ENCODE peak calls at places on chromosomes 5 and 9, in four cellular contexts. K is GM13976, A is fibroblast of pulmonary artery, Q is AG04450. X is an unnamed sample.

GRCh38 chr9:117480251-117480650 is 65.4 kb upstream of the ASTN2 start:
- DNase-seq in K (no peak), Q (no peak), A (no peak), X (no peak)

GRCh38 chr9:21070171-21070571 is 7.6 kb downstream of the IFNB1 start:
- DNase-seq in A (peak), K (no peak), Q (peak), X (peak)

GRCh38 chr5:22500521-22500920 is 352.6 kb downstream of the CDH12 start:
- DNase-seq in A (no peak), K (no peak), Q (no peak), X (no peak)

GRCh38 chr9:38249587-38250210 is 142.8 kb upstream of the ALDH1B1 start:
- DNase-seq in K (no peak), A (no peak), Q (no peak), X (no peak)

GRCh38 chr5:756171-756570 is 28.4 kb downstream of the ZDHHC11B start:
- DNase-seq in K (no peak), A (no peak), Q (no peak), X (no peak)

GRCh38 chr5:32562841-32563240 is 22.5 kb upstream of the SUB1 start:
- DNase-seq in A (no peak), Q (no peak), K (no peak), X (no peak)

GRCh38 chr5:149694007-149694406 is 36.1 kb upstream of the PPARGC1B start:
- DNase-seq in K (no peak), A (no peak), Q (no peak), X (no peak)

GRCh38 chr5:669111-669841 is 23.9 kb downstream of the TPPP start:
- DNase-seq in A (peak), Q (no peak), K (peak), X (no peak)

GRCh38 chr9:129458663-129459549 is 162.0 kb downstream of the C9orf50 start:
- DNase-seq in K (no peak), A (no peak), Q (no peak), X (peak)

GRCh38 chr9:112032733-112033132 is 136.1 kb downstream of the UGCG start:
- DNase-seq in K (no peak), Q (no peak), A (no peak), X (peak)

GRCh38 chr5:83553000-83553486 is 81.5 kb downstream of the VCAN start:
- DNase-seq in K (no peak), A (peak), Q (no peak), X (peak)

GRCh38 chr9:117622347-117622746 is 81.9 kb upstream of the TLR4 start:
- DNase-seq in K (no peak), Q (no peak), A (no peak), X (no peak)

GRCh38 chr9:14027114-14027812 is 286.7 kb downstream of the NFIB start:
- DNase-seq in K (no peak), A (peak), Q (no peak), X (no peak)

GRCh38 chr9:127232833-127233549 is 31.6 kb upstream of the GARNL3 start:
- DNase-seq in K (no peak), Q (no peak), A (no peak), X (no peak)

GRCh38 chr9:127644943-127645342 is 32.9 kb downstream of the STXBP1 start:
- DNase-seq in K (no peak), Q (no peak), A (no peak), X (no peak)

GRCh38 chr5:138920181-138920580 is 45.0 kb upstream of the LRRTM2 start:
- DNase-seq in A (no peak), K (no peak), Q (no peak), X (no peak)

GRCh38 chr9:12809720-12810119 is 34.9 kb downstream of the LURAP1L start:
- DNase-seq in A (no peak), Q (no peak), K (no peak), X (no peak)

GRCh38 chr5:139088024-139088423 is 110.1 kb downstream of the SIL1 start:
- DNase-seq in K (no peak), Q (no peak), A (no peak), X (no peak)

GRCh38 chr5:24347206-24347605 is 297.6 kb downstream of the CDH10 start:
- DNase-seq in A (no peak), K (no peak), Q (no peak), X (no peak)

GRCh38 chr9:71975833-71976232 is 64.4 kb downstream of the C9orf85 start:
- DNase-seq in A (peak), Q (no peak), K (no peak), X (no peak)

GRCh38 chr5:45639038-45639437 is 57.1 kb downstream of the HCN1 start:
- DNase-seq in K (no peak), A (no peak), Q (no peak), X (no peak)

GRCh38 chr5:10637944-10638343 is 74.1 kb downstream of the ANKRD33B start:
- DNase-seq in K (no peak), Q (no peak), A (no peak), X (no peak)

GRCh38 chr5:32044904-32045303 is 129.2 kb downstream of the GOLPH3 start:
- DNase-seq in K (no peak), A (peak), Q (no peak), X (peak)

GRCh38 chr5:42397267-42397666 is 26.0 kb upstream of the GHR start:
- DNase-seq in Q (no peak), A (no peak), K (no peak), X (no peak)

GRCh38 chr5:65892801-65893200 is 33.6 kb upstream of the ERBIN start:
- DNase-seq in A (no peak), Q (no peak), K (no peak), X (no peak)

DNA sequence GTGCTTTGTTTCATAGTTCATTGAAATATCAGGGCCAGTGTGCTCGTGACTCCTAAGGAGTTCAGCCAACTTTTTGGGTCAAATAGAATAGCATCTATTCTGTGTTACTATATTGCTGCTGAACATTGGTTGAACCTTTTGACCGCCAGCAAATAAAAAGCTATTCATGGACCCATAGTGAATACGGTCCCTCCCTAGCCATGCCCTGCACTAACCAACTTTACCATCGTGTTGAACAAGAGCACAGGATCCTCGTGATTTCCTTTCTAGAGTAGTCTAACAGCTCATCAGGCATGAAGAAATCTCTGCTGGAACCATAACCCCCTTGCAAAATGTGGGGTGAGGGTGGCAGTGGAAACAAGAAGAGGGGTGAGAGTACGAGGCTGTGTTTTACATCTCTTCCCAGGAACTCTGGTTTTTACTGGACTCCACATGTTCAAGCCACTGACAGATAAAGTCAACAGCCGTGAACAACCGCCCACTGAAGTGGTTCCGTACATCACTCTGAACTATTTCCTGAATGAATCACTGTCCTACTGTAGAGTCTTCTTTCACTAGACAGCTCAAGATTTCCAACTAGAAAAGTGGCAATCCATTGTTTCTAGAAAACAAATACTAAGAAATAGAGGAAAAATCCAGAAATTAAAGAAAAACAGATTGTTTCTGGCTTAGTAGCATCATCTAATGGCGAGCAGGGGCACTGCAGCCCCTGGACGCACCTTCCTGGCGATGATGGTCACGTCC is 70.1 kb upstream of the SPATA31E1 start:
- DNase-seq in Q (peak), A (peak), K (peak), X (peak)
- TF ChIP-seq CTCF in Q (peak), A (peak), K (peak), X (peak)

DNA sequence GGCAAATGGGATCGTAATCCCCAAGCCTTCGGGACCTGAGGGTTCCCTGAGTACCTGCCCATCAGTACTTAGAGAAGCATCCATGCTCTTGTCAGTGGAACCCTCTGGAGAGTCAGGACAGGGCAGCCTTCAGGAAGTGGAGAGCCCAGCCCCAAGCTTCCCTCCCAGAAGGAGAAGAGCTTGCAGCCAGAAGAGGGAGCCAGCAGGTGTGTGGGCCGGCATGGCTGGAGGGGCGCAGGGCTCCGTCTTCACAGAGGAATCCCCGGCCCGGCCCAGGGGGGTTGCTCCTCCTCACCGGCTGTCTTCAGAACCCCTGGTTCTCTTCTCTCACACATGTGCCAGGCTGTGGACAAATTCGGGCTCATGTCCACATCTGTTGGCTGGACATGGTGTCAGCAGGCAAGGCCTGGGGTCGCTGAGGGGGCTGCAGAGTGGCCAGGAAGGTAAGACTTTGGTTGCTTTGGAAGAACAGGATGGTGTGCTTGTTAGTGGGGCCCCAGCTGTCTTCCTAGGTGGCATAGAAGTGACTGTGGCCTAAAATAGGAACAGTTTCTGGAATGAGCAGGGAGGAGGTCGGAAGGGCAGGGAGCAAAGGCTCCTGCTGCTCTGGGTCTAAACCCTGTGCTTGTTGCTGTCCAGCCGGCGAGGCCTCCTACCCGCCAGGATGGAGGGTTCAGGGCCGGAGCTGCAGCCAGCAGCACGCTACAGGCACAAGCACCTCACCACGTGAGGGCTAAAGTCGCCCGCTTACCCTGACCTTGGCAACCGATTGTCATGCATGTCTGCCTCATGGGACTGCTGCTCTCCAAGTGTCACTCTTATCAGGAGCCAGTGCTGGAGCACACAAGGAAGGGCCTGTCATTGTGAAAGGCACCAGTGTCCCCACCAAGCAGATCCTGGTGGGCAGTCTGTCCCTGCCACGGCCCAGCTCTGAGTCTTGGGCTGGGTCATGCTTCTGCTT is 58.7 kb upstream of the RXRA start:
- DNase-seq in Q (no peak), A (no peak), K (no peak), X (no peak)
- TF ChIP-seq CTCF in Q (peak), A (no peak), K (no peak), X (no peak)

GRCh38 chr9:96875460-96876142 is 21.3 kb upstream of the ZNF782 start:
- DNase-seq in K (peak), A (peak), Q (peak), X (peak)
- TF ChIP-seq CTCF in K (peak), A (peak), Q (peak), X (peak)

DNA sequence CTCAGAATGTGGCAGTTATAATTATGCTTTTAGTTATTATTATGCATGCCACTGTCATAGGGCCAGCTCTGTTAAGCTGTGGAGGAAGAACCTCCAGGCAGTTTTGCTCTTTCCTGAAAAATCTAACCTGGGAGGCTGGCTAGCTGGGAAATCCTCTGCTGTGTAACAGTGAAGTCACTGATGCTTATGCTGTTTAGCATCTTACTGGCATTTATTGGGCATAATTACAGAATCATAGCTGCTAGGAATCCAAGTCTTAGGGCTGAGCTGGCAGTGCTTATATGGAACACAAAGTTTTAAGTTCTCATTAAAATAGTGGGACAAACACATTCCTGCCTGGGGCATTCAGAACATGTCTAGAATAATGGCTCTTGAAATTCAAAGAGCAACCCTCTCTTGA is 5.5 kb upstream of the GSN start:
- DNase-seq in A (no peak), Q (no peak), K (no peak), X (no peak)
- TF ChIP-seq CTCF in A (no peak), Q (no peak), K (no peak), X (no peak)

GRCh38 chr5:39619161-39619818 is 194.5 kb upstream of the DAB2 start:
- DNase-seq in A (no peak), Q (no peak), K (no peak), X (no peak)

GRCh38 chr5:39624890-39625289 is 200.1 kb upstream of the DAB2 start:
- DNase-seq in Q (no peak), A (no peak), K (no peak), X (no peak)

GRCh38 chr5:39623291-39623865 is 198.6 kb upstream of the DAB2 start:
- DNase-seq in Q (no peak), K (no peak), A (no peak), X (no peak)

GRCh38 chr5:39624268-39624886 is 199.6 kb upstream of the DAB2 start:
- DNase-seq in Q (no peak), K (no peak), A (peak), X (peak)

GRCh38 chr5:39622281-39622680 is 197.5 kb upstream of the DAB2 start:
- DNase-seq in A (no peak), K (no peak), Q (no peak), X (no peak)
- TF ChIP-seq CTCF in A (no peak), K (no peak), Q (no peak), X (no peak)

DNA sequence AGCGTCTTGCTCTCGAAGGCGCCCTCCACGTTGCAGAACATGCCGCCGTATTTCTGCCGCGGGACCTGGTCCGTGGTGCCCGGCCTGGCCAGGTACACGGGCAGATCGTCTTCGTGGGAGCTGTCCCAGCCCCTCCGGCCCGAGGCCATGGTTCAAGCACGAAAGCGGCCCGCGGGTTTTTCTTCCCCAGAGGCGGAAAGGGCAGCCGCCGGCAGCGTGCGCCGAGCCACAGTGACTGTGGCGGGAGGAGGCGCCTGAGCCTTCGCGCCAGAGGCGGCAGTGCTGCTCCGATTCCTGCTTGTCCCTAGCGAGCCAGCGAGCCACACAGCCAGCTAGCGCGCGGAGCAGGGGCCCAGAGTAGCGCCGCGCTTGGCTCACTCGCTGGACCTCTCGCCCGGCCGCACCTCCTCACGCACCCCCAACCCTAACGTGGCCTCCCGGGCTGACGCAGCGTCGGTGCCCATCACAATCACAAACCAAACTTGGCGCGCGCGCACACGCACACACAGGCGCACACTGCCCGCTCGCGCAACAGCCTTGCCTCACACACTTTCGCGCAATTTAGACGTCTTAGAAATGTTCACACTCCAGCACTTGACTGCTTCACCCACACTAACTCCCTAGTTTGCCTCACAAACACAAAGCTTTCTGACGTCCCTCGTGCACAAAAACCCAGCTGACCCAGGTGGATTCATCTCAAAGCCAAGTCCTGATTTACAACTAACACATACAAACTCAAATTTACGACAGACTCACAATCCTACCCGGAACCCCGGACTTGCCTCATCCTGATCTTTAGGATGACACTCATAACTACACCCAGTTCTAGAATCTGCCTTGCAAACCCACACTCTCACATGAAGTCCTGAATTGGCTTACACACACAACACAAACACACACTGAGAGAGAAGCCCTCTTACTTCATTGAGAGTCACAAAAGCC is at the start of gene DPYSL3:
- DNase-seq in A (peak), Q (peak), K (peak), X (peak)
- TF ChIP-seq CTCF in A (peak), Q (peak), K (no peak), X (peak)

GRCh38 chr9:123851851-123852250 is 78.1 kb downstream of the DENND1A start:
- DNase-seq in K (no peak), A (no peak), Q (no peak), X (no peak)
- TF ChIP-seq CTCF in K (no peak), A (no peak), Q (no peak), X (no peak)

GRCh38 chr9:4549751-4550295 is 59.6 kb downstream of the SLC1A1 start:
- DNase-seq in K (no peak), Q (no peak), A (peak), X (peak)

GRCh38 chr9:4550777-4551476 is 60.7 kb downstream of the SLC1A1 start:
- DNase-seq in K (no peak), A (peak), Q (no peak), X (peak)

GRCh38 chr9:4553951-4554381 is 63.7 kb downstream of the SLC1A1 start:
- DNase-seq in K (no peak), A (peak), Q (no peak), X (peak)

GRCh38 chr9:4547016-4547415 is 56.7 kb downstream of the SLC1A1 start:
- DNase-seq in Q (no peak), A (peak), K (no peak), X (peak)

GRCh38 chr9:4548796-4549725 is 58.8 kb downstream of the SLC1A1 start:
- DNase-seq in K (peak), Q (no peak), A (no peak), X (no peak)
- TF ChIP-seq CTCF in K (peak), Q (peak), A (peak), X (peak)

GRCh38 chr5:52922384-52922783 is 66.8 kb upstream of the ITGA2 start:
- DNase-seq in K (no peak), A (peak), Q (peak), X (peak)
- TF ChIP-seq CTCF in K (no peak), A (peak), Q (no peak), X (no peak)